ENCODE peak calls at places on chromosomes 6 and 20, in five cellular contexts. W, V, A, M and N are unnamed samples.

GRCh38 chr20:44382641-44383040 is 27.1 kb downstream of the HNF4A start:
- DNase-seq in A (no peak), W (no peak), M (no peak), V (no peak), N (no peak)

GRCh38 chr6:104771258-104771832 is 88.4 kb downstream of the HACE1 start:
- DNase-seq in A (peak), V (peak), W (no peak), M (peak), N (no peak)

GRCh38 chr6:150697515-150697914 is 97.8 kb downstream of the PLEKHG1 start:
- DNase-seq in V (peak), M (no peak), W (no peak), A (no peak), N (no peak)

GRCh38 chr6:97133071-97133470 is 149.9 kb downstream of the MMS22L start:
- DNase-seq in W (no peak), V (no peak), M (no peak), A (no peak), N (no peak)

GRCh38 chr20:9617940-9618339 is 103.5 kb downstream of the LAMP5 start:
- DNase-seq in V (peak), M (peak), A (peak), W (no peak), N (no peak)

GRCh38 chr6:582370-582769 is 74.5 kb downstream of the HUS1B start:
- DNase-seq in W (no peak), M (no peak), V (peak), A (no peak), N (no peak)

GRCh38 chr6:132020138-132020551 is 69.0 kb upstream of the CCN2 start:
- DNase-seq in W (no peak), V (no peak), A (no peak), M (peak), N (no peak)

GRCh38 chr6:26172496-26172958 is 85.3 kb downstream of the HFE start:
- DNase-seq in M (peak), V (peak), W (no peak), A (peak), N (no peak)

GRCh38 chr6:118708736-118709135 is 57.3 kb upstream of the CEP85L start:
- DNase-seq in V (no peak), M (peak), W (no peak), A (no peak), N (no peak)

GRCh38 chr20:62052336-62052841 is 13.3 kb downstream of the TAF4 start:
- DNase-seq in M (no peak), W (no peak), V (no peak), A (no peak), N (no peak)

GRCh38 chr6:12751694-12752304 is 35.2 kb downstream of the PHACTR1 start:
- DNase-seq in A (peak), M (peak), W (no peak), V (peak), N (no peak)

GRCh38 chr6:167722634-167723309 is 103.9 kb upstream of the AFDN start:
- DNase-seq in W (no peak), V (no peak), M (no peak), A (no peak), N (no peak)

GRCh38 chr6:4460595-4461475 is 315.4 kb upstream of the CDYL start:
- DNase-seq in A (no peak), W (no peak), M (peak), V (peak), N (no peak)

GRCh38 chr6:10407018-10407673 is 7.7 kb downstream of the TFAP2A start:
- DNase-seq in V (no peak), M (no peak), W (no peak), A (no peak), N (no peak)

GRCh38 chr6:118206221-118206620 is 299.2 kb downstream of the SLC35F1 start:
- DNase-seq in W (no peak), A (no peak), V (no peak), M (no peak), N (no peak)

GRCh38 chr20:47181056-47181862 is 175.2 kb downstream of the ZMYND8 start:
- DNase-seq in W (no peak), A (peak), M (peak), V (peak), N (no peak)

GRCh38 chr6:188821-189655 is 103.2 kb upstream of the DUSP22 start:
- DNase-seq in W (peak), V (peak), M (peak), A (peak), N (no peak)

GRCh38 chr6:148157841-148158240 is 184.8 kb upstream of the SASH1 start:
- DNase-seq in A (no peak), M (no peak), W (no peak), V (no peak), N (no peak)

DNA sequence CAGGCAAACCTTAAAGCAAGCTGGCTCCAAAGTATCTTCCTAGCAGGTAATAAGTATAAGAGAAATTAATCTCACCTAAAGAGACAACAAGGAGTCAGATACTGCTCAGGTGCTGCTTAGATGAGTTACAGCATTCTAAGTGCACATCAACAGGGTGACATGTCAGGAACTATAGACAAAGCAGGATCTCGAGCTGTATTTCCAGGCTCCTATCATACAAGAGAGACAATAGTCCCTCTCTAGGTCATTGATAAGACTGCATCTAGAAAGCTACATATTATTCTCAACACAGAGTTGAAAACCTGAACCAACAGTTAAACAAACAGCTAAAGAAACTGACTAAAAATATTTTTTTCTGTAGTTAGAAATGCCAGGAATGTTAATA is 3.9 kb downstream of the PTPRK start:
- DNase-seq in V (peak), M (no peak), A (peak), W (no peak), N (no peak)
- TF ChIP-seq CTCF in V (peak), M (peak), A (no peak), W (no peak), N (peak)

DNA sequence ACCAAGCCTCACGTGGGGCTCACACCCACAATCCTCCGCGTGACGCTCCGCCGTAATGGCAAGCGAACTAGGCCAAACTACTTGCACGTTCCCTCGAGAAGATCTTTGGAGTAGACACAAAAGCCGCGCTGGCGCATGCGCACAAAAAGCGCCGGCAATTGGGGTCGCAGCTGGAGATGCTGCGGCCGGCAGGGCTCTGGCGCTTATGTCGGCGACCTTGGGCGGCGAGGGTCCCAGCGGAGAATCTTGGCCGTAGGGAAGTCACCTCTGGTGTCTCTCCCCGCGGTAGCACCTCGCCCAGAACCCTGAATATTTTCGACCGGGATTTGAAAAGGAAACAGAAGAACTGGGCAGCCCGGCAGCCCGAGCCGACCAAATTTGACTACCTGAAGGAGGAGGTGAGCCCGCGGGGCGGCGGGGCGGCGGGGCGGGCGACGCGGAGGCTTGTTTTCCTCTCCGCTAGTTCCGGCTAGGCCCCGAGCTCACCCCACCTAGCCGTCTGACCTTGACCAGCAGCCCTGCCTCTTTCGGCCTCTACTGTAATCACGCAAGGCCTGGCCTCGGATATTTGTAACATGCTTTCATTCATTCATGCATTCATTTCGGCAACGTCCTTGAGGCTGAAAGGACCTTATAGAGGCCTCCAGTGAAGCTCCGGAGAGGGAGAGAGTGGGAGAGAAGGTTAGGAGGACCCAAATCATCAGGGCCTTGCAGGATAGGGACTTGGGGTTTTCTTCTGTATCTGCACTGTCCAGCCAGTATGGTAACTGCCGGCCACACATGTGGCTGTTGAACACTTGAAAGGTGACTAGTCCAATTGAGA is at the start of the genes ESF1 and NDUFAF5:
- DNase-seq in M (peak), A (peak), V (peak), W (peak), N (peak)
- TF ChIP-seq CTCF in M (no peak), A (no peak), V (no peak), W (no peak), N (no peak)

GRCh38 chr6:30942338-30943060 is 1.7 kb downstream of the MUCL3 start:
- DNase-seq in V (peak), A (no peak), M (peak), W (no peak), N (peak)
- TF ChIP-seq CTCF in V (peak), A (no peak), M (peak), W (no peak), N (peak)

GRCh38 chr6:121849477-121849876 is 414.0 kb downstream of the GJA1 start:
- DNase-seq in A (peak), W (no peak), M (peak), V (peak), N (no peak)
- TF ChIP-seq CTCF in A (peak), W (peak), M (peak), V (peak), N (peak)

GRCh38 chr6:35496036-35496850 is 636 bp downstream of the TEAD3 start:
- DNase-seq in V (peak), A (peak), M (no peak), W (no peak), N (no peak)

GRCh38 chr6:35498407-35499045 is 1.6 kb upstream of the TEAD3 start:
- DNase-seq in A (no peak), V (no peak), M (no peak), W (no peak), N (no peak)

GRCh38 chr6:35496851-35497570 is at the start of gene TEAD3:
- DNase-seq in M (peak), W (peak), V (peak), A (peak), N (no peak)

GRCh38 chr6:35499372-35499771 is 2.5 kb upstream of the TEAD3 start:
- DNase-seq in A (no peak), M (no peak), W (no peak), V (no peak), N (no peak)

DNA sequence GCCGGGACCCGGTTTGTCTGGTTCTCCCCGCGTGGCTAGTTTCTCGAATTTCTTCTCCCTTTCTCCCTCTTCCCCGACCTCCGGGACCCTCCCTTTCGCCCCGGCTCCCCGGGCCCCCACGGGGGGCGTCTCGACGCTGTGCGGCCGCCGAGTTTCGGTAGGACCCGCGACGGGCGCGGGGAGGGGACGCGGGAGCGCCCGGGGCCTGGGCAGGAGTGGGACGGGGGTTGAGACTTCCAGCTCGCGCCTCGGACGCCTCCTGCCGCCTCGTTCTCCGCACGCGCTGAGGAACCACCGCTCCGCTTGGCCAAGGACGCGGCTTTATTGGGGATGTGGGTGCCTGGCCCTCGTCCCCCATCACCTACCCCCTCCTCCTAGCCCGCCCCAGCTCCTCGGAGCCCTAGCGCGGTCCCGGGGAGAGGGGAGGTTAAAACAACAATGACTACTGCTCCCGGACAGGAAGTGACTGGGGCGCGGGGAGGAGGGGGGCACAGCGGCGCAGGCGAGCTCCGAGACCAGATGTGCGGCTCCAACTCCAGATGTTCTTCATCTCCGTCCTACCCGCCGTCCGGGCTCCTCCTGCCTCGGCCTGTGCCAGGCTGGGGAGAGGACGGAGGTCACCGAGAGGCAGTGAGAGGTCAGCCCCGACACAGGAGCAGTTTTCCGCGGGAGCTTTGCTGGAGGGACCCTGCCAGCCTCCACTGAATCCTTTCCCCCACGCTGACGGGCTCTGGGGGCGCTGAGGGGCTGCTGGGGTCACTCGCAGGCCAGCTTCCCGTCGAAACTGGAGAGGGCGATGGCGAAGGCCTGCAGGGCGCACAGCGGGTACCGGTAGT is 910 bp upstream of the TEAD3 start:
- DNase-seq in V (peak), A (peak), M (peak), W (peak), N (no peak)
- TF ChIP-seq CTCF in V (no peak), A (no peak), M (no peak), W (no peak), N (no peak)

GRCh38 chr6:107977283-107977682 is 19.3 kb upstream of the SEC63 start:
- DNase-seq in A (no peak), M (peak), V (peak), W (no peak), N (no peak)
- TF ChIP-seq CTCF in A (peak), M (peak), V (peak), W (peak), N (no peak)

GRCh38 chr20:18190466-18191233 is 53.0 kb downstream of the KAT14 start:
- DNase-seq in A (no peak), V (no peak), M (no peak), W (no peak), N (peak)
- TF ChIP-seq CTCF in A (no peak), V (no peak), M (no peak), W (no peak), N (no peak)

GRCh38 chr6:41694815-41695536 is 40.4 kb downstream of the TFEB start:
- DNase-seq in A (no peak), V (no peak), W (no peak), M (no peak), N (no peak)
- TF ChIP-seq CTCF in A (no peak), V (no peak), W (no peak), M (peak), N (peak)

GRCh38 chr6:108497883-108498282 is 62.8 kb upstream of the FOXO3 start:
- DNase-seq in A (peak), M (peak), V (peak), W (no peak), N (no peak)
- TF ChIP-seq CTCF in A (peak), M (peak), V (peak), W (no peak), N (peak)

GRCh38 chr6:49799090-49799489 is 12.0 kb upstream of the PGK2 start:
- DNase-seq in M (no peak), V (no peak), W (no peak), A (no peak), N (no peak)
- TF ChIP-seq CTCF in M (no peak), V (no peak), W (no peak), A (no peak), N (no peak)